ENCODE peak calls at places on chromosome 1, in four cellular contexts. B is uterus, E is ovary, L is adrenal gland. Z is an unnamed sample.

GRCh38 chr1:24909388-24909898 is 20.6 kb downstream of the RUNX3 start:
- DNase-seq in E (no peak), B (peak; percentile 28), L (peak; percentile 65), Z (no peak)

GRCh38 chr1:201296371-201296770 is 13.1 kb downstream of the PKP1 start:
- DNase-seq in L (no peak), B (no peak), E (no peak), Z (no peak)

GRCh38 chr1:18530567-18531502 is 50.1 kb downstream of the KLHDC7A start:
- DNase-seq in L (no peak), E (no peak), B (no peak), Z (peak; percentile 33)

GRCh38 chr1:163069142-163069541 is at the start of gene RGS4:
- DNase-seq in L (peak; percentile 52), B (peak; percentile 68), E (peak; percentile 47), Z (peak; percentile 3)

GRCh38 chr1:20600156-20600555 is 11.3 kb downstream of the CDA start:
- DNase-seq in B (no peak), E (no peak), L (no peak), Z (no peak)

GRCh38 chr1:25020851-25021585 is 90.9 kb upstream of the RUNX3 start:
- DNase-seq in L (no peak), E (no peak), B (no peak), Z (no peak)

GRCh38 chr1:225427249-225428065 is at the start of gene LBR:
- DNase-seq in L (no peak), B (no peak), E (peak; percentile 70), Z (peak; percentile 72)

GRCh38 chr1:45012639-45013278 is 705 bp downstream of the UROD start:
- DNase-seq in L (peak; percentile 91), E (peak; percentile 87), B (peak; percentile 75), Z (peak; percentile 99)

GRCh38 chr1:18339161-18339560 is 141.6 kb upstream of the KLHDC7A start:
- DNase-seq in L (no peak), E (no peak), B (no peak), Z (no peak)

GRCh38 chr1:224338150-224338838 is 8.3 kb upstream of the NVL start:
- DNase-seq in L (no peak), E (no peak), B (no peak), Z (peak; percentile 17)

DNA sequence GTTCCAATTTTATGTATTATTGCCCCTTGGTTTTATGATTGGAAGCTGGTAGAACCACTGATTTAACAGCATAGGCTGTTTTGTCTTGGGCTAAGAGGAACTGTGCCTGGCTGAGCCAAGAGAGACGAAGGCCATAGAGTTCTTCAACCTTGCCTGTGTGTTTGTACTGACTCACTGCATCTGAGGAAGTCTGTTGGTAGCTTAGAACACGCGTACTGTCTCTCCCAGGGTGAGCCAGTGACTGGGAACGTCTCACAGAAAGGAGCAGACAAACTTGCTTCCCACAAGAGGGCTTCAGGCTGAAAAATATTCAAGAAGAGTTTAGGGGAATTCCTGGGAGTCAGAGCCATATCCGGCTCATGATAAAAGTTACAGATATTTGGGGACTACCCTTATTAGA is 14.9 kb downstream of the TMEM51 start:
- DNase-seq in E (no peak), L (peak; percentile 67), B (no peak), Z (no peak)
- TF ChIP-seq POLR2A in E (no peak), L (no peak), B (no peak), Z (no peak)

GRCh38 chr1:61049850-61050540 is 32.4 kb upstream of the NFIA start:
- DNase-seq in E (peak; percentile 97), L (peak; percentile 97), B (peak; percentile 96), Z (peak; percentile 97)
- TF ChIP-seq POLR2A in E (peak; percentile 63), L (peak; percentile 15), B (no peak), Z (peak; percentile 51)

GRCh38 chr1:116531917-116532316 is 38.9 kb downstream of the CD58 start:
- DNase-seq in E (no peak), B (no peak), L (peak; percentile 29), Z (no peak)
- TF ChIP-seq POLR2A in E (no peak), B (no peak), L (no peak), Z (no peak)

GRCh38 chr1:95176859-95177258 is 57.2 kb upstream of the RWDD3 start:
- DNase-seq in B (no peak), E (no peak), L (no peak), Z (peak; percentile 45)
- TF ChIP-seq POLR2A in B (no peak), E (no peak), L (no peak), Z (no peak)

DNA sequence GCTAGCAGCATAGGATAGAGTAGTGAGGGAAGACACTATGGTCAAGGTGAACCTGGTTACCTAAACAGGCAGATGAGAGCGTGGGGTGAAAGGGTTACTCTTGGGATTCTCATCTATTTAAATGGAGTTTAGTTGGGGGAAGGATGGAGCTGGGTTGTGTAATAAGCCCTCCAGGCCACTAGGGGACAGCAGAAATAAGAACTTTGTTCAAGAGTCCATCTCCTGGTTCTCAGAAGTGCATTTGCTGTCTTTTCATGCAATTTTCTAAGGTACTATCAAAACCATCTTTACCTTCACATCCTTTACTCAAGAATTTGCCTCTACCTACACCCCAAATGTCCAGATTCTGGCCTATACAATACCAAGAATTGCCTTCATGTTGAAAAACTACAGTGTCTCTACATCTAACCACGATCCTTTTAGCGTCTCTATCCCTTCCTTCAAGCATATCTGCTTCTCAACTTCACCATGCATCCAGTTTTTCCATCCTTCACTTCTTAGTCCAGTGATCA is 28.0 kb downstream of the SLAMF1 start:
- DNase-seq in L (no peak), E (no peak), B (no peak), Z (peak; percentile 43)
- TF ChIP-seq POLR2A in L (no peak), E (no peak), B (no peak), Z (no peak)

GRCh38 chr1:204507317-204508105 is 8.7 kb upstream of the MDM4 start:
- DNase-seq in E (peak; percentile 57), B (no peak), L (no peak), Z (peak; percentile 85)

GRCh38 chr1:204509186-204509635 is 7.0 kb upstream of the MDM4 start:
- DNase-seq in E (no peak), L (no peak), B (no peak), Z (no peak)

GRCh38 chr1:204505674-204506073 is 10.5 kb upstream of the MDM4 start:
- DNase-seq in B (no peak), E (no peak), L (no peak), Z (no peak)

GRCh38 chr1:204506091-204506968 is 9.9 kb upstream of the MDM4 start:
- DNase-seq in B (peak; percentile 66), L (peak; percentile 85), E (peak; percentile 71), Z (peak; percentile 91)

GRCh38 chr1:204506969-204507316 is 9.3 kb upstream of the MDM4 start:
- DNase-seq in L (peak; percentile 91), B (peak; percentile 81), E (peak; percentile 75), Z (peak; percentile 97)
- TF ChIP-seq POLR2A in L (no peak), B (peak; percentile 14), E (peak; percentile 27), Z (no peak)

GRCh38 chr1:11645270-11645669 is 9.0 kb downstream of the FBXO2 start:
- DNase-seq in E (no peak), B (no peak), L (no peak), Z (no peak)

GRCh38 chr1:11647333-11647732 is 6.9 kb downstream of the FBXO2 start:
- DNase-seq in B (no peak), E (no peak), L (no peak), Z (no peak)

GRCh38 chr1:11643782-11644181 is 10.4 kb downstream of the FBXO2 start:
- DNase-seq in B (no peak), E (no peak), L (no peak), Z (no peak)

GRCh38 chr1:11646317-11646716 is 7.9 kb downstream of the FBXO2 start:
- DNase-seq in B (no peak), E (no peak), L (no peak), Z (no peak)

DNA sequence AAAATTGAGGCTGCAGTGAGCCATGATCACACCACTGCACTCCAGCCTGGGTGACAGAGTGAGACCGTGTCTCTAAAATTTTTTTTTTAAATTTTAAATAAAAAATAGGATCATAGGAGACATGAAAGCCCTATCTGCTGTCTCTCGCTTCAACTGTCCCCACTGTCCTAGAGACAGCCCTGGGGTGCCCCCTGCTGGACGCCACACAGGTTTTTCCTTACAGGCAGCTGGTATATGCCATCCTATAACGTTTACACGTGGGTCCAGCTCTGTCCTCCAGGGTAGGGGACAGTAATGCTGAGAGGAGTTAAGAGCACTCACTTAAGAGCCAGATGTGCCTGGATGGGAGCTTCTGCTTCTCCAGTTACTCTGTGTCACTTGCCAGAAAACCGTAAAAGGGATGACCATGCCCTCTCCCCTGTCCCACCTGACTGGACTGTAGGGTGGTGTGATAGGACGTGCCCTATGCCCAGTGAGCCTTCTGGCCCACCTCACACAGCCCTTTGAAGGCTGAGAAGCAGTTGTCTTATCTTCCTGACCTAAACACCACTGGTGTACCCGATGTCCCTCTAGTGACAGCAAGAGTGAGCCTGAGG is 8.5 kb downstream of the FBXO2 start:
- DNase-seq in E (peak; percentile 82), L (peak; percentile 85), B (peak; percentile 51), Z (peak; percentile 86)
- TF ChIP-seq POLR2A in E (no peak), L (no peak), B (no peak), Z (no peak)

GRCh38 chr1:37479255-37480124 is 5.1 kb downstream of the ZC3H12A start:
- DNase-seq in L (peak; percentile 93), E (peak; percentile 82), B (peak; percentile 87), Z (peak; percentile 81)

GRCh38 chr1:37478890-37479254 is 4.5 kb downstream of the ZC3H12A start:
- DNase-seq in E (no peak), B (no peak), L (no peak), Z (no peak)

GRCh38 chr1:37477946-37478345 is 3.6 kb downstream of the ZC3H12A start:
- DNase-seq in B (no peak), E (no peak), L (peak; percentile 28), Z (no peak)

GRCh38 chr1:37477198-37477931 is 3.0 kb downstream of the ZC3H12A start:
- DNase-seq in B (no peak), E (peak; percentile 52), L (peak; percentile 46), Z (no peak)

DNA sequence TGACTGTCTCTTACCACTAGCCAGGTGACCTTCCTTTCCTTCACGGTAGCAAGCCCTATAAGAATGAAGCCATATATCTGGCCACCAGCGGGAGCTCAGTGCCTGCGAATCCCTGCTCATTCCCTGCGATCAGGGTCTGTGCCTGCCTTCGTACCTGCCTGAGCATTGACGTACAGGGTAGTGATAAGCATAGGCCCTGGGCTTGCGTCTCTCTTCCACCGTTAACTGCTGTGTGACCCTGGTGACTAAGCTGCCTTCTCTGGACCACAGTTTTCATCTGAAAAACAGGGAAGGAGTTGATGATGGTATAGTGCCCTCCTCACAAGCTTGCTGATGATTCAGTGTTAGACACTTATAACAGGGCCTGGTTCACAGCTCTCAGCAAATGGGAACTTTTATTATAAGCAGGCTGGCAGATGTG is 4.1 kb downstream of the ZC3H12A start:
- DNase-seq in L (peak; percentile 43), B (no peak), E (no peak), Z (peak; percentile 35)
- TF ChIP-seq POLR2A in L (no peak), B (no peak), E (no peak), Z (no peak)

Z was measured in erythroblast.